ENCODE peak calls at places on chromosomes 1 and 21, in four cellular contexts. Z is HCT116, O is K562, Y is H1. J is an unnamed sample.

GRCh38 chr1:9761855-9762254 is 61.9 kb downstream of the CLSTN1 start:
- DNase-seq in Z (no peak), O (no peak), Y (no peak), J (no peak)

GRCh38 chr1:43327549-43328292 is 9.9 kb upstream of the MPL start:
- DNase-seq in Z (no peak), O (no peak), Y (no peak), J (no peak)

GRCh38 chr21:22476726-22477646 is 1478.8 kb downstream of the NCAM2 start:
- DNase-seq in O (no peak), Z (no peak), Y (no peak), J (no peak)

GRCh38 chr1:109767596-109768334 is 4.0 kb upstream of the EPS8L3 start:
- DNase-seq in Y (no peak), O (no peak), Z (no peak), J (no peak)

GRCh38 chr1:117732065-117732789 is 126.4 kb downstream of the TENT5C start:
- DNase-seq in Z (no peak), O (peak), Y (no peak), J (no peak)

GRCh38 chr1:79006564-79006963 is at the start of gene ADGRL4:
- DNase-seq in O (no peak), Y (peak), Z (no peak), J (no peak)

GRCh38 chr1:61139324-61140055 is 57.1 kb downstream of the NFIA start:
- DNase-seq in Y (no peak), O (no peak), Z (no peak), J (no peak)

GRCh38 chr1:2339206-2340085 is 51.9 kb downstream of the MORN1 start:
- DNase-seq in O (no peak), Z (no peak), Y (no peak), J (no peak)

GRCh38 chr21:26047279-26047967 is 123.1 kb downstream of the APP start:
- DNase-seq in Y (no peak), Z (no peak), O (no peak), J (no peak)

GRCh38 chr1:16146888-16147614 is 8.8 kb downstream of the EPHA2 start:
- DNase-seq in Z (no peak), Y (no peak), O (peak), J (no peak)

GRCh38 chr1:66399888-66400529 is 133.9 kb upstream of the SGIP1 start:
- DNase-seq in Y (no peak), Z (no peak), O (no peak), J (peak)

GRCh38 chr1:182671779-182672486 is 12.5 kb downstream of the RGS8 start:
- DNase-seq in O (no peak), Y (no peak), Z (no peak), J (no peak)

GRCh38 chr1:236381565-236382158 is 12.4 kb upstream of the EDARADD start:
- DNase-seq in Z (no peak), Y (no peak), O (no peak), J (no peak)

GRCh38 chr1:55378582-55378981 is 163.4 kb upstream of the USP24 start:
- DNase-seq in Z (peak), O (peak), Y (peak), J (no peak)

GRCh38 chr1:108643492-108644333 is 17.2 kb downstream of the HENMT1 start:
- DNase-seq in Y (no peak), Z (peak), O (peak), J (peak)

GRCh38 chr1:114979278-114979891 is 50.2 kb upstream of the TSHB start:
- DNase-seq in Y (no peak), O (peak), Z (peak), J (peak)

GRCh38 chr1:63795455-63795854 is 21.6 kb downstream of the ROR1 start:
- DNase-seq in O (no peak), Z (no peak), Y (no peak), J (no peak)

GRCh38 chr21:32403201-32403701 is 9.3 kb upstream of the EVA1C start:
- DNase-seq in Z (no peak), Y (no peak), O (peak), J (peak)

GRCh38 chr21:33904041-33904440 is 11.6 kb downstream of the ATP5PO start:
- DNase-seq in Y (no peak), Z (no peak), O (no peak), J (no peak)

GRCh38 chr21:33902349-33902748 is 13.3 kb downstream of the ATP5PO start:
- DNase-seq in Y (no peak), O (no peak), Z (no peak), J (no peak)

GRCh38 chr21:33899199-33899598 is 16.4 kb downstream of the ATP5PO start:
- DNase-seq in Z (no peak), Y (no peak), O (no peak), J (no peak)

GRCh38 chr21:33898546-33898945 is 17.1 kb downstream of the ATP5PO start:
- DNase-seq in Y (no peak), O (no peak), Z (no peak), J (no peak)

DNA sequence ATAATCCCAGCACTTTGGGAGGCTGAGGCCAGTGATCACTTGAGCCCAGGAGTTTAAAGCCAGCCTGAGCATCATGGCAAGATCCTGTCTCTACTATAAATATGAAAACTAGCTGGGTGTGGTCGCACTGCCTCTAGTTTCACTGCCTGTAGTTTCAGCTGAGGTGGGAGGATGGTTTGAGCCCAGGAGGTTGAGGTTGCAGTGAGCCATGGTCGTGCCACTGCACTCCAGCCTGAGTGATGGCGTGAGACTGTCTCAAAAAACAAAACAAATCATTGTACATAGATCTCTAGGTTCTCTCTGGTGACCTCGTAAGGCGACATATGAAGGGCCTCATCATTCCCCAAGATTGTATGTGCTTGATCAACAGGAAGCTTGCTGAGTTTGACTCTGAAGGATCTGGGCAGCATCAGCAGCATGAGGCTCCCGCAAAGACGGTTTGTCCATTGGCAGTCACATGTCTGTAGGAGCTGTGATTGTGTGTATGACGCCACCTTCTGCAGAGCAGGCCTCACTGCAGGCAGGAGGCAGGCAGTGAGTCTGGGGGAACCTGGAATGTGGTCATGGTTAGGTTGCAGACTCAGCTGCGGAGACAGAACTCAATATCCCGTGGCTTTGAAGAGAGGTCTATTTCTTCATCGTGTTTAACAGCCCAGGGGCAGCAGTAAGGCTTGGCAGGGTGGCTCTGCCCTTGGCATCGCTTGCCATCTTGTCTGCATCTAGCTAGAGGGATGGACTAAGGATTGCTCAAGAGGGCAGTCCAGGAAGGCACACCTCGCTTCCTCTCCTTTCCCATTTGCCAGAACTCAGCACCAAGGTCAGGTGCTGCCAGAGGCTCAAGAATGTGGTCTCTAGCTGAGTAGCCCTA is 13.9 kb downstream of the ATP5PO start:
- DNase-seq in Z (peak), O (peak), Y (peak), J (no peak)
- TF ChIP-seq EGR1 in Z (no peak), O (no peak), Y (no peak), J (no peak)

GRCh38 chr21:42841156-42841915 is 38.0 kb downstream of the WDR4 start:
- DNase-seq in Z (no peak), Y (no peak), O (no peak), J (no peak)

GRCh38 chr21:42836767-42837301 is 42.5 kb downstream of the WDR4 start:
- DNase-seq in O (no peak), Z (no peak), Y (no peak), J (no peak)

GRCh38 chr21:42840411-42841155 is 38.8 kb downstream of the WDR4 start:
- DNase-seq in O (no peak), Z (no peak), Y (no peak), J (no peak)

GRCh38 chr21:42837421-42838211 is 41.7 kb downstream of the WDR4 start:
- DNase-seq in O (peak), Z (no peak), Y (no peak), J (no peak)

GRCh38 chr21:42839271-42840231 is 39.8 kb downstream of the WDR4 start:
- DNase-seq in Y (no peak), O (no peak), Z (no peak), J (no peak)
- TF ChIP-seq EGR1 in Y (no peak), O (no peak), Z (no peak), J (no peak)

GRCh38 chr1:74396942-74397341 is 115.5 kb downstream of the LRRC53 start:
- DNase-seq in Z (no peak), Y (no peak), O (no peak), J (no peak)
- TF ChIP-seq EGR1 in Z (no peak), Y (no peak), O (no peak), J (no peak)

DNA sequence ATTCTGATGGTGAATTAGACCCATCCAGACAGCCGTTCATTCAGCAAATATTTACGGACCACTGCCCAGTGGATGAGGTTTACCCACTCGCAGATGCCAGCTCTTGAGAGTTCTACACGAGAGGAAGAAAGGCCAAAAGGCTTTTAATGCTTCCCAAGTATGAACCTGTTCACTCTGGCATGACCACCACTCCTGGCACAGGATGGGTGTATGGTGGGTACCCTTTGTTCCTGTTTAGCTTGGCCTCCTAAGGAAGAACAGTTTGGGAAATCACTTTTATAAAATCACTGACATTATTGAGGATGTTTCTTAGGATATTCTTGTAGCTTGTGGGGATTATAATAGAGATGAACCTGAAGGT is 67.2 kb downstream of the HMGB4 start:
- DNase-seq in Z (no peak), O (no peak), Y (no peak), J (no peak)
- TF ChIP-seq EGR1 in Z (no peak), O (no peak), Y (no peak), J (no peak)

J was measured in GM12878.